ENCODE peak calls at places on chromosomes 7 and 10, in five cellular contexts. U, D, S, I and P are unnamed samples.

GRCh38 chr7:115638853-115639252 is 391.7 kb downstream of the TFEC start:
- DNase-seq in U (no peak), D (no peak), I (no peak), S (no peak), P (no peak)

GRCh38 chr7:68250143-68250542 is 1253.5 kb downstream of the TYW1 start:
- DNase-seq in D (no peak), S (peak), I (no peak), U (no peak), P (no peak)

GRCh38 chr7:18566829-18567228 is 71.3 kb downstream of the HDAC9 start:
- DNase-seq in D (no peak), I (no peak), U (no peak), S (no peak), P (no peak)

GRCh38 chr10:15262036-15262713 is 93.7 kb upstream of the NMT2 start:
- DNase-seq in I (no peak), S (no peak), D (peak), U (no peak), P (no peak)

GRCh38 chr10:112949128-112949823 is 771 bp upstream of the TCF7L2 start:
- DNase-seq in S (no peak), U (no peak), I (no peak), D (peak), P (peak)

GRCh38 chr7:29565982-29566746 is 2.5 kb downstream of the PRR15 start:
- DNase-seq in I (peak), U (no peak), S (peak), D (no peak), P (no peak)

GRCh38 chr10:63588436-63589180 is 67.4 kb downstream of the REEP3 start:
- DNase-seq in D (peak), U (no peak), S (no peak), I (no peak), P (peak)

GRCh38 chr7:130998993-130999602 is 265.1 kb upstream of the KLF14 start:
- DNase-seq in S (no peak), I (peak), U (no peak), D (peak), P (no peak)

GRCh38 chr7:40659231-40659630 is 524.4 kb downstream of the SUGCT start:
- DNase-seq in S (no peak), D (no peak), I (no peak), U (no peak), P (no peak)

GRCh38 chr10:60572511-60573194 is 183.0 kb upstream of the ANK3 start:
- DNase-seq in U (peak), D (peak), I (no peak), S (peak), P (no peak)

GRCh38 chr10:33129987-33130386 is 172.0 kb upstream of the ITGB1 start:
- DNase-seq in I (no peak), S (no peak), U (no peak), D (peak), P (no peak)

GRCh38 chr7:29684787-29685650 is 121.3 kb upstream of the WIPF3 start:
- DNase-seq in I (peak), D (peak), S (peak), U (peak), P (peak)

GRCh38 chr7:16420649-16421332 is 547 bp downstream of the CRPPA start:
- DNase-seq in S (peak), U (peak), D (peak), I (peak), P (peak)

GRCh38 chr7:16422100-16422430 is 727 bp upstream of the CRPPA start:
- DNase-seq in I (no peak), D (peak), U (no peak), S (no peak), P (peak)

GRCh38 chr7:16420329-16420648 is 1.0 kb downstream of the CRPPA start:
- DNase-seq in U (no peak), S (no peak), I (no peak), D (no peak), P (no peak)

GRCh38 chr7:16422917-16423316 is 1.6 kb upstream of the CRPPA start:
- DNase-seq in U (no peak), S (no peak), I (no peak), D (no peak), P (no peak)

DNA sequence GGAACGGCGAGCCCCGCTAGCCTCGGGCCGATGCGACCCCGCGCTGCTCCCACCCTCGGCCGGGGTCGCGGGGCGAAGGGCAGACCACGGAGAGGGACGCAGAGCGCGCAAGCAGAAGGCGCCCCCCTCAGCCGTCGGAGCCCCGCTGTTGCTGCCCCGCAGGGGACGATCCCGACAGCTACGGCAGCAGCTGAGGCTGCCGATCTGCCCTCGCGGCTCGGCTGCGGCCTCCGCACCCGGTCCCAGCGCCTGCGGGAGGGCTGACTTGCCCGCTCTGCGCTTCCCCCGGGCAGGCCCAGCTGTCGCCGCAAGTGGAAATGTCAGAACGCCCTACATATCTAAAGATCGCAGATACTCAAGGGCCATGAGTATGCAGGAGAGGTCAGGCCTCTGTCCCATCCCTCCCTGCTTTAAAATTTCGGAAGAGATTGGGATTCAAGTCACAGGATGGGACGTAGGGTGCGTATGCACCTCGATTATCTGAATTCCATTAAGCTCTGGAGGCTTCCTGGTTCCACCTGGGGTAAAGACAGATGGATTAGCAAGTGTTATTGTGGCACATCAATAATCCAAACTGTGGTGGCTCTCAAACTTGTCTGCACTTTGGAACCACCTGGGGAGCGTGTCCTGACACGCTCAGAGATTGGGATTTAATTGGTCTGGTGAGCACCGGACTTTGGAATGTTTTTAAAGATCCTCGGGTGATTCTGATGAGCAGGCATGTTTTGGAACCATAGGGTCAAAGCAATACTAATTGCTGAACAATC is at the start of gene CRPPA:
- DNase-seq in S (peak), D (peak), I (peak), U (no peak), P (peak)
- H3K4ac ChIP-seq in S (no peak), D (peak), I (no peak), U (peak), P (peak)

DNA sequence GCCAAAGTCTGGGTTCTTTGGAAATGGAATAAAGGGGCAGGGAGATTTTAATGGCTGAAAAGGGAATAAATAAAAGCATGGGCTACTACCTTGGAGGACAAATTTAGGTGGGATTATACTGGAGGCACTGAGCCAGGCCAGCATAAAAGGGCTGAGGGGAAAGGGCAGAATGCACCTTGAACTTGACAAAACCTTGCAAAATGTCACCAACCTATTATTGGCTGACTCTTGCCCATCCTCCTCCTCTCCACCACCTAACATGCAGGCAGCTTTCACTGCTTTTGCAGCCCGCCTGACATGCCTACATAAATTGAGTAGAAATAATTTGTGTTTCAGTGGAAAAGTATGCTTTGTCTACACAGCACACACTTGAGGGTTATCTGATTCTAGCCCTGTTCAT is 65.3 kb upstream of the ABLIM1 start:
- DNase-seq in D (no peak), I (no peak), S (no peak), U (no peak), P (peak)
- H2BK12ac ChIP-seq in D (no peak), I (no peak), S (no peak), U (no peak), P (no peak)

DNA sequence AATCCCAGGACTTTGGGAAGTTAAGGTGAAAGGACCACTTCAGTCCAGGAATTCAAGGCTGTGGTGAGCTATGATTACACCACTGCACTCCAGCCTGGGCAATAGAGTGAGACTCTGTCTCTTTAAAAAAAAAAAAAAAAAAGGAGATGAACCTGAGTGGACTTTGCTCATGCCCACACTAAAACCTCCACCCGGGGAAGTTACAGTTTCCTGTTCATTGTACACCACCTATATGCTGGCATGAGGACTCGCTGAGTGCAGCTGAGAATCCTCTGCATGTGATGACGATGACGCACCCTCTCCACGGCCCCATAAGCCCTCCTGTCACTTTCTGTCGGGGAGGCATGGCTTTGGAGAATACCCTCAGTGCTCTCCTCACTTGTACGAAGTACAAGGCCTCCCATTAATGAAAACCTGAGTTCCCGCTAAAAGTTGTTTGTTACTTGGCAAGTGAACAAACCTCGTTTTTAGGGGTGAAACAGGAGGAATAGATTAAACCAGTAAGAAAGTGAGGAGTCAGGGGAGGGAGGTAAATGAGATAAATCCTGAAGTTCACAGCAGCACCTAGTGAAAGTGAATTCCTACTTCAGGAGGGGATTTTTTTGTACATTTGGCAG is 15.9 kb downstream of the TMEM176B start:
- DNase-seq in I (no peak), S (no peak), D (no peak), U (no peak), P (no peak)
- H3K4ac ChIP-seq in I (no peak), S (no peak), D (no peak), U (no peak), P (no peak)

DNA sequence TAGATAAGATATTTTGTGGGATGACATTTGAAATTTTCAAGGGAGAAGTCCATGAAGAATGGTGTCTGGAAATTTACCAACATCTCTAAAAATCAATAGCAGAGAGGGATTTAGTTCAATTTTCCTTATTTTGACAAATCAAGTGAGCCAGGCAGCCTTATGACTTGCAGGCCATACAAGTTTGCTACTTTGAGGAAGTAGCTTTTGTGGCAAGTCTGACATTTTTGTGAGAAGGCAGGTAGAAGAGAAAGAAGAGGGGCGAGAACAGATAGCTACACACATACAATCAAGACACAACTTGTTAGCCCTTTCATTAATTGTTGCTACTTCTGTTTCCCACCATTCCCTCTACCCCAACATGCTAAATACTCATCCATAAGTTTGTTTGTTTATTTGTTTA is 74.5 kb upstream of the OIT3 start:
- DNase-seq in S (no peak), D (no peak), I (no peak), U (no peak), P (no peak)
- H2BK12ac ChIP-seq in S (no peak), D (no peak), I (no peak), U (no peak), P (no peak)

GRCh38 chr7:1942026-1942703 is 272.1 kb downstream of the ELFN1 start:
- DNase-seq in D (no peak), U (no peak), S (no peak), I (no peak), P (no peak)
- H3K4ac ChIP-seq in D (no peak), U (peak), S (no peak), I (no peak), P (no peak)

GRCh38 chr7:135790371-135790977 is 41.9 kb upstream of the FAM180A start:
- DNase-seq in D (no peak), U (no peak), S (no peak), I (no peak), P (no peak)
- H2BK12ac ChIP-seq in D (no peak), U (no peak), S (no peak), I (no peak), P (peak)

DNA sequence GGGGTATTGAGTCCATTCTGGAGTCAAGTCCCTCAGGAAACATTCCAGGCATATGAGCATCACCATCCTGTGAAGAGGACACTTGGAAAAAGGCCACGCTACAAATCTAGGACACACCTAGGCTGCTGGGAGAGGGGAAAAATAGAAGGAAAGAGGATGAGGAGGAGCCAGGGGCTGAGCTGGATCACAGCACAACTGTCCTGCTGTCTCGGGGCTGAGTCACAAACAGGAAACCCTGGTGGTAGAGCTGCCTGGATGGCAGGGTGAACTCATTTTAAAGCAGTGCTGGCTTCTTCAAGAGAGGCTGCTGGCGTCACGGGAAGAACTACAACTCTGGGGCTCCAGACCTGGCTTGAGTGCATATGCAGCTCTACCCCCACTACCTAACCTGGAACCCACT is 151.5 kb downstream of the RNF216 start:
- DNase-seq in I (peak), S (no peak), D (peak), U (no peak), P (no peak)
- H3K4ac ChIP-seq in I (no peak), S (no peak), D (no peak), U (no peak), P (no peak)